ENCODE peak calls at places on chromosomes 2 and 18, in seven cellular contexts. S is A549, C is NCI-H146, Z is HCEC 1CT, K is posterior cingulate gyrus, L is neural progenitor cell, W is brain pericyte. G is an unnamed sample.

GRCh38 chr2:238006500-238006899 is 39.7 kb downstream of the UBE2F start:
- DNase-seq in W (no peak), L (no peak), K (no peak), S (no peak), C (no peak), Z (no peak), G (no peak)

GRCh38 chr18:36756262-36756661 is 72.5 kb downstream of the TPGS2 start:
- DNase-seq in C (no peak), W (no peak), K (no peak), L (no peak), S (no peak), Z (peak; percentile 32), G (no peak)

GRCh38 chr2:74835831-74836674 is 2.1 kb downstream of the HK2 start:
- DNase-seq in Z (peak; percentile 63), K (no peak), L (peak; percentile 75), W (no peak), S (peak; percentile 72), C (peak; percentile 68), G (peak; percentile 35)

GRCh38 chr2:237540823-237541222 is 25.6 kb upstream of the PRLH start:
- DNase-seq in S (peak; percentile 42), K (no peak), W (no peak), C (peak; percentile 45), L (no peak), Z (peak; percentile 75), G (peak; percentile 82)

GRCh38 chr2:79512442-79513401 is at the start of gene CTNNA2:
- DNase-seq in L (peak; percentile 98), Z (no peak), S (peak; percentile 62), W (no peak), C (peak; percentile 88), K (peak; percentile 97), G (peak; percentile 44)

GRCh38 chr2:226795281-226796011 is 4.2 kb downstream of the IRS1 start:
- DNase-seq in Z (peak; percentile 35), K (peak; percentile 86), S (no peak), C (no peak), L (no peak), W (no peak), G (no peak)

GRCh38 chr2:17429130-17429529 is 89.1 kb downstream of the RAD51AP2 start:
- DNase-seq in L (no peak), S (no peak), Z (peak; percentile 64), K (no peak), C (no peak), W (no peak), G (peak; percentile 32)

GRCh38 chr2:207241198-207241597 is 75.5 kb upstream of the KLF7 start:
- DNase-seq in S (no peak), C (no peak), L (no peak), W (no peak), K (no peak), Z (peak; percentile 65), G (no peak)

GRCh38 chr2:99425022-99425421 is 64.8 kb downstream of the REV1 start:
- DNase-seq in K (no peak), C (no peak), L (no peak), W (peak; percentile 12), Z (peak; percentile 82), S (no peak), G (peak; percentile 23)

GRCh38 chr2:28626891-28627421 is 124.7 kb upstream of the PPP1CB start:
- DNase-seq in W (no peak), Z (peak; percentile 51), S (no peak), K (peak; percentile 65), C (no peak), L (no peak), G (peak; percentile 40)

GRCh38 chr2:206515580-206515979 is 72.2 kb downstream of the ADAM23 start:
- DNase-seq in C (no peak), L (no peak), Z (no peak), K (no peak), W (no peak), S (no peak), G (no peak)

GRCh38 chr2:216372761-216373291 is 543 bp upstream of the MARCHF4 start:
- DNase-seq in Z (peak; percentile 85), L (no peak), S (peak; percentile 56), W (no peak), K (no peak), C (no peak), G (peak; percentile 88)

GRCh38 chr2:144452169-144453038 is 67.5 kb downstream of the ZEB2 start:
- DNase-seq in C (peak; percentile 48), Z (peak; percentile 45), W (no peak), K (no peak), L (peak; percentile 82), S (peak; percentile 27), G (peak; percentile 59)